ENCODE peak calls at places on chromosome 12, in ten cellular contexts. Z is DMS153; V is RPMI8226; Y is EL; E is bronchial epithelial cell; N is stimulated activated CD8-positive, alpha-beta memory T cell treated with anti-CD3 and anti-CD28 coated beads, Interleukin-12 subunit alpha, Interleukin-12 subunit beta, amount 100 ng/mL, for 4 hours; B is fibroblast of pulmonary artery; J is HFFc6; D is NCI-H446 treated with DMSO at 0.1 percent for 48 hours; T is stimulated activated CD4-positive, alpha-beta T cell treated with anti-CD3 and anti-CD28 coated beads, Interleukin-4, amount 100 ng/mL, for 48 hours. L is an unnamed sample.

GRCh38 chr12:55737581-55738112 is 5.3 kb upstream of the GDF11 start:
- DNase-seq in Z (no peak), V (peak), Y (no peak), E (no peak), N (no peak), B (no peak), J (no peak), D (no peak), T (no peak), L (no peak)

GRCh38 chr12:67853204-67853603 is 136.0 kb upstream of the IFNG-AS1 start:
- DNase-seq in Z (no peak), V (no peak), Y (peak), E (no peak), N (no peak), B (peak), J (peak), D (no peak), T (no peak), L (no peak)

GRCh38 chr12:86727151-86727550 is 471.0 kb upstream of the MGAT4C start:
- DNase-seq in Z (no peak), V (no peak), Y (peak), E (peak), N (no peak), B (peak), J (no peak), D (peak), T (no peak), L (peak)

GRCh38 chr12:65656904-65657351 is 167.4 kb upstream of the HMGA2 start:
- DNase-seq in Z (no peak), V (no peak), Y (peak), E (peak), N (no peak), B (peak), J (peak), D (no peak), T (no peak), L (no peak)

GRCh38 chr12:89439946-89440345 is 84.7 kb downstream of the GALNT4 start:
- DNase-seq in Z (no peak), V (no peak), Y (peak), E (peak), N (no peak), B (peak), J (peak), D (no peak), T (no peak), L (no peak)

GRCh38 chr12:93677195-93678064 is at the start of gene CRADD:
- DNase-seq in Z (peak), V (peak), Y (peak), E (peak), N (peak), B (peak), J (peak), D (peak), T (peak), L (peak)

GRCh38 chr12:58967551-58967950 is 47.2 kb upstream of the LRIG3 start:
- DNase-seq in Z (peak), V (no peak), Y (peak), E (peak), N (no peak), B (peak), J (no peak), D (peak), T (no peak), L (no peak)

GRCh38 chr12:26058308-26058707 is 66.5 kb downstream of the BHLHE41 start:
- DNase-seq in Z (no peak), V (no peak), Y (no peak), E (no peak), N (no peak), B (no peak), J (no peak), D (no peak), T (no peak), L (no peak)

GRCh38 chr12:65657635-65658034 is 166.6 kb upstream of the HMGA2 start:
- DNase-seq in Z (no peak), V (no peak), Y (no peak), E (no peak), N (no peak), B (no peak), J (no peak), D (no peak), T (no peak), L (no peak)

GRCh38 chr12:6347367-6348338 is 5.8 kb upstream of the TNFRSF1A start:
- DNase-seq in Z (no peak), V (no peak), Y (no peak), E (no peak), N (no peak), B (peak), J (no peak), D (no peak), T (no peak), L (no peak)

GRCh38 chr12:104699489-104700194 is 242.9 kb downstream of the CHST11 start:
- DNase-seq in Z (no peak), V (no peak), Y (no peak), E (no peak), N (no peak), B (no peak), J (no peak), D (no peak), T (no peak), L (no peak)

L was measured in NCI-H1417 treated with DMSO at 0.1 percent for 48 hours.